ENCODE peak calls at places on chromosomes 12 and 14, in six cellular contexts. J, W, N, F, X and C are unnamed samples.

GRCh38 chr14:75339059-75339458 is 60.4 kb downstream of the FOS start:
- DNase-seq in X (no peak), N (no peak), J (no peak), F (no peak), W (no peak), C (no peak)

GRCh38 chr12:39490500-39491276 is 47.8 kb upstream of the KIF21A start:
- DNase-seq in J (no peak), X (no peak), W (no peak), N (no peak), F (no peak), C (no peak)

GRCh38 chr12:9760699-9761406 is at the start of gene CD69:
- DNase-seq in X (peak), J (no peak), F (peak), N (no peak), W (no peak), C (peak)

GRCh38 chr12:63862187-63863107 is 17.9 kb downstream of the SRGAP1 start:
- DNase-seq in X (no peak), J (peak), F (no peak), W (no peak), N (peak), C (no peak)

GRCh38 chr14:100800041-100800440 is 25.9 kb upstream of the MEG3 start:
- DNase-seq in X (no peak), N (no peak), J (no peak), F (no peak), W (no peak), C (no peak)

GRCh38 chr14:68426661-68427549 is 366.0 kb downstream of the ZFP36L1 start:
- DNase-seq in F (no peak), X (no peak), J (no peak), N (peak), W (no peak), C (no peak)

GRCh38 chr12:55970775-55971174 is 3.1 kb upstream of the RAB5B start:
- DNase-seq in W (no peak), X (no peak), N (no peak), F (no peak), J (peak), C (no peak)

GRCh38 chr12:132593938-132594358 is 16.4 kb downstream of the LRCOL1 start:
- DNase-seq in W (peak), N (peak), X (peak), J (peak), F (no peak), C (peak)

GRCh38 chr14:103628221-103628683 is 759 bp upstream of the KLC1 start:
- DNase-seq in W (no peak), N (peak), F (no peak), X (peak), J (peak), C (no peak)

GRCh38 chr14:75046899-75047298 is 4.4 kb downstream of the MLH3 start:
- DNase-seq in N (no peak), W (no peak), F (no peak), J (no peak), X (no peak), C (no peak)

GRCh38 chr12:51371295-51371953 is 19.8 kb downstream of the GALNT6 start:
- DNase-seq in X (no peak), W (no peak), N (peak), J (peak), F (no peak), C (no peak)